ENCODE peak calls at places on chromosomes 7 and 10, in nine cellular contexts. S is H1; F is upper lobe of left lung; K is nephron progenitor cell; B is neural crest cell; O is bronchial epithelial cell; C is ascending aorta; U is CD4-positive, alpha-beta T cell; V is HL-60. P is an unnamed sample.

GRCh38 chr7:4244635-4245034 is 437.5 kb upstream of the FOXK1 start:
- DNase-seq in K (no peak), S (no peak), O (no peak), V (no peak), C (peak; percentile 25), B (no peak), F (no peak), U (no peak), P (no peak)

GRCh38 chr7:77690289-77690688 is 6.0 kb upstream of the RSBN1L start:
- DNase-seq in U (no peak), K (no peak), B (no peak), C (no peak), O (no peak), F (no peak), S (no peak), V (no peak), P (no peak)

GRCh38 chr7:108091461-108091831 is 38.7 kb downstream of the LAMB4 start:
- DNase-seq in F (no peak), S (no peak), U (no peak), O (no peak), V (no peak), C (no peak), B (no peak), K (no peak), P (no peak)

GRCh38 chr7:105652359-105652993 is 71.2 kb upstream of the EFCAB10 start:
- DNase-seq in F (peak; percentile 77), U (peak; percentile 62), S (peak; percentile 69), O (peak; percentile 60), B (peak; percentile 78), C (peak; percentile 77), K (peak; percentile 86), V (peak; percentile 24), P (peak; percentile 64)

GRCh38 chr10:57692255-57692980 is 575.3 kb downstream of the IPMK start:
- DNase-seq in K (no peak), B (no peak), S (no peak), F (no peak), C (no peak), V (no peak), O (peak; percentile 78), U (no peak), P (no peak)

GRCh38 chr7:90681336-90682019 is 85.4 kb downstream of the CDK14 start:
- DNase-seq in B (no peak), K (no peak), S (no peak), V (no peak), C (no peak), O (no peak), F (no peak), U (no peak), P (no peak)

GRCh38 chr7:150631084-150631824 is 931 bp downstream of the GIMAP6 start:
- DNase-seq in F (peak; percentile 64), B (no peak), V (no peak), U (peak; percentile 74), C (no peak), O (no peak), K (no peak), S (no peak), P (no peak)

GRCh38 chr10:25023278-25023677 is 6.9 kb downstream of the THNSL1 start:
- DNase-seq in F (no peak), C (no peak), S (no peak), V (no peak), K (no peak), O (no peak), U (no peak), B (no peak), P (no peak)

GRCh38 chr7:37433166-37433565 is 15.5 kb downstream of the ELMO1 start:
- DNase-seq in K (no peak), O (no peak), B (no peak), F (no peak), V (no peak), S (no peak), C (no peak), U (no peak), P (no peak)

GRCh38 chr7:14691597-14692203 is 210.9 kb downstream of the DGKB start:
- DNase-seq in V (peak; percentile 18), B (peak; percentile 71), S (peak; percentile 29), C (no peak), F (peak; percentile 28), U (peak; percentile 12), O (peak; percentile 8), K (peak; percentile 80), P (peak; percentile 54)

GRCh38 chr7:76262683-76263402 is 39.6 kb upstream of the HSPB1 start:
- DNase-seq in F (peak; percentile 63), K (peak; percentile 76), U (no peak), S (peak; percentile 69), V (peak; percentile 41), C (no peak), O (peak; percentile 48), B (peak; percentile 62), P (peak; percentile 44)
- TF ChIP-seq CTCF in F (peak; percentile 62), K (peak; percentile 76), U (peak; percentile 47), S (peak; percentile 92), V (peak; percentile 69), C (peak; percentile 52), O (peak; percentile 75), B (peak; percentile 77), P (peak; percentile 86)

GRCh38 chr7:521221-522070 is 1.8 kb upstream of the PDGFA start:
- DNase-seq in S (no peak), O (no peak), F (peak; percentile 49), V (no peak), C (peak; percentile 92), K (peak; percentile 74), U (no peak), B (peak; percentile 38), P (no peak)

GRCh38 chr7:523436-524336 is 4.0 kb upstream of the PDGFA start:
- DNase-seq in F (no peak), O (no peak), K (no peak), V (no peak), S (no peak), U (no peak), C (no peak), B (no peak), P (no peak)

GRCh38 chr7:522938-523289 is 3.3 kb upstream of the PDGFA start:
- DNase-seq in V (no peak), C (no peak), S (no peak), K (no peak), O (no peak), F (no peak), U (no peak), B (no peak), P (no peak)

GRCh38 chr7:520503-521161 is 986 bp upstream of the PDGFA start:
- DNase-seq in U (no peak), K (no peak), C (no peak), V (no peak), F (no peak), S (no peak), B (no peak), O (no peak), P (no peak)

DNA sequence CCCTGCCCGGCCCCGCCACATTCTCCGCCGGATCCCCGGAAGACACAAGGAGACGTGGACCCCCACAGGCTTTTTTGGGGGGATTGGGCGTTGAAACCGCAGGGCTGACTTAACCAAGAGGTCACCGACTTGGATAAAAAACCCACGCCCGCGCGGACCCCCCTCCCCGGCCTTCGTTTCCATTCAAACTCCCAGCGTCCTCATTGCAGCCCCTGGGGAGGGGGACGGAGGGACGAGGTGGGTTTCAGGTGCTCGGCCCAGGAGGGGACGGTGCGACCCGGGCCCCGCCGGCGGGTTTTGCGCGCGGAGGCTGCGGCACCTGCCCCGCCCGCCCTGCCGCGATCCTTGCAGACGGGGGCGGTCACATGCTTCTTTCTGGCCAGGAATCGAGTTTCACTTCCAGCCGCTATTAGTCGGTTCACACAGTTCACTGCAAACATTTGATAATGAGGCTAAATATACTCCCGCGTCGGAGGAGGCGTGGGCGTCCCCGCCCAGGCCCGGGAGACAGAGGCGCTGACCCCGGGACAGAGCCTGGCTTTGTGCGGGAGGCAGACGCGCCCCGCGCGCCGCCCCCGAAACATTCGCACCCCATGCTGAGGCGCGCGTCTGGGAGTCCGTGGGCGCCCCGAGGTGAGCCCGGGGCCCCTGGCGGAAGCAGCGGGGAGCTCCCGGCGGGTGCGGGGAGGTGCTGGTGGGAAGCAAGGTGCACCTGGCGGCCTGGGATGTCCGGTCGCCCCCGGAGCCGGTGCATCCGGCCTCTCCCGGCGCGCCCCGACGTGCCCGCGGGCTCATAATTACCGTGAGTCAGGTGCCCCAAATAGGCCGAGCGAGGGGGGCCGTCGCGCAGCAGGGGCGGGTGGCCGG is 2.7 kb upstream of the PDGFA start:
- DNase-seq in B (no peak), O (peak; percentile 48), C (peak; percentile 87), K (peak; percentile 63), S (no peak), U (no peak), F (peak; percentile 57), V (no peak), P (peak; percentile 45)
- TF ChIP-seq CTCF in B (no peak), O (no peak), C (no peak), K (no peak), S (no peak), U (no peak), F (no peak), V (no peak), P (peak; percentile 34)

GRCh38 chr10:3887885-3888476 is 103.0 kb upstream of the KLF6 start:
- DNase-seq in V (no peak), U (peak; percentile 34), C (peak; percentile 95), O (peak; percentile 97), B (no peak), S (peak; percentile 65), K (no peak), F (peak; percentile 65), P (no peak)
- TF ChIP-seq CTCF in V (no peak), U (no peak), C (no peak), O (no peak), B (no peak), S (peak; percentile 11), K (no peak), F (no peak), P (no peak)

GRCh38 chr10:113780681-113781250 is 29.3 kb downstream of the PLEKHS1 start:
- DNase-seq in F (no peak), U (no peak), B (no peak), C (no peak), K (no peak), V (no peak), O (no peak), S (no peak), P (no peak)
- TF ChIP-seq CTCF in F (no peak), U (no peak), B (no peak), C (no peak), K (no peak), V (no peak), O (no peak), S (no peak), P (no peak)

GRCh38 chr7:121429803-121430202 is 33.7 kb upstream of the FAM3C start:
- DNase-seq in O (peak; percentile 22), C (no peak), B (no peak), K (no peak), F (no peak), U (no peak), S (no peak), V (no peak), P (no peak)
- TF ChIP-seq CTCF in O (no peak), C (no peak), B (no peak), K (no peak), F (no peak), U (no peak), S (no peak), V (no peak), P (no peak)